ENCODE peak calls at places on chromosomes 13 and 19, in eight cellular contexts. J is stomach, A is tibial nerve, M is ovary, E is upper lobe of left lung, U is SK-N-SH, H is GM12878, T is H1. Z is an unnamed sample. For H3K27me3, the result is how much of the 10 kb centered on the place peaks cover.

GRCh38 chr13:40200273-40200978 is 466.0 kb downstream of the FOXO1 start:
- DNase-seq in M (no peak), U (no peak), T (no peak), H (no peak), J (no peak), A (no peak), E (no peak), Z (no peak)

GRCh38 chr19:6723738-6724137 is 3.3 kb upstream of the C3 start:
- DNase-seq in M (no peak), T (no peak), E (peak), J (no peak), A (no peak), H (no peak), U (no peak), Z (no peak)

GRCh38 chr19:13160557-13160956 is 10.3 kb downstream of the IER2 start:
- DNase-seq in U (no peak), M (no peak), T (no peak), H (no peak), A (no peak), J (no peak), E (no peak), Z (no peak)

GRCh38 chr13:76512676-76513277 is 373.4 kb downstream of the KCTD12 start:
- DNase-seq in J (no peak), M (no peak), H (no peak), U (peak), A (no peak), E (no peak), T (no peak), Z (no peak)

GRCh38 chr19:56639217-56639616 is 3.7 kb upstream of the SMIM17 start:
- DNase-seq in M (no peak), A (no peak), J (no peak), E (no peak), T (no peak), H (no peak), U (no peak), Z (no peak)

GRCh38 chr13:30577381-30577780 is 40.3 kb upstream of the USPL1 start:
- DNase-seq in H (peak), A (no peak), J (no peak), T (no peak), U (no peak), E (peak), M (no peak), Z (no peak)

GRCh38 chr13:103431880-103432279 is 365.7 kb upstream of the SLC10A2 start:
- DNase-seq in E (no peak), U (peak), A (no peak), H (no peak), M (no peak), T (no peak), J (no peak), Z (no peak)

GRCh38 chr19:18613589-18614234 is 1.0 kb downstream of the TMEM59L start:
- DNase-seq in E (no peak), M (no peak), A (no peak), J (no peak), H (no peak), T (no peak), U (no peak), Z (no peak)

GRCh38 chr19:50361290-50362029 is 4.0 kb downstream of the NAPSA start:
- DNase-seq in E (peak), U (no peak), T (no peak), J (no peak), H (no peak), M (no peak), A (no peak), Z (no peak)

GRCh38 chr13:42638101-42638500 is 64.1 kb downstream of the TNFSF11 start:
- DNase-seq in H (no peak), A (no peak), M (no peak), U (no peak), J (no peak), T (no peak), E (no peak), Z (no peak)

GRCh38 chr19:38975861-38976271 is 324 bp upstream of the FBXO17 start:
- DNase-seq in M (peak), E (no peak), J (no peak), H (no peak), A (no peak), T (peak), U (no peak), Z (no peak)

GRCh38 chr13:80029170-80029569 is 311.8 kb downstream of the SPRY2 start:
- DNase-seq in J (no peak), T (no peak), H (no peak), M (no peak), E (no peak), U (no peak), A (no peak), Z (no peak)

GRCh38 chr13:80030491-80030890 is 310.4 kb downstream of the SPRY2 start:
- DNase-seq in T (no peak), M (no peak), E (peak), H (no peak), U (no peak), A (no peak), J (no peak), Z (no peak)

GRCh38 chr13:80035096-80035495 is 305.8 kb downstream of the SPRY2 start:
- DNase-seq in T (no peak), M (no peak), A (no peak), E (no peak), H (no peak), J (no peak), U (no peak), Z (no peak)

GRCh38 chr13:80036845-80037504 is 304.0 kb downstream of the SPRY2 start:
- DNase-seq in U (no peak), E (peak), T (no peak), H (no peak), M (no peak), J (no peak), A (no peak), Z (no peak)

DNA sequence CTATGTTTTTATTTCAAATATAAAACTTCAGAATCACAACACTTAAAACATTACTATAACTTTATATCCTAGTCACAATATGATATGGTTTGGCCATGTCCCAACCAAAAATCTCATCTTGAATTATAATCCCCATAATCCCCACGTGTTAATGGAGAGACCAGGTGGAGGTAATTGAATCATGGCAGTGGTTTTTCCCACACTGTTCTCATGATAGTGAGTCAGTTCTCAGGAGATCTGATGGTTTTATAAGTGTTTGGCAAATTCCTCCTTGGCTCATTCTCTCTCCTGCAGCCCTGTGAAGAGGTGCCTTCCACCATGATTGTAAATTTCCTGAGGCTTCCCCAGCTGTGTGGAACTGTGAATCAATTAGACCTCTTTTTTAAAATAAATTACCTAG is 307.6 kb downstream of the SPRY2 start:
- DNase-seq in T (no peak), J (no peak), A (no peak), H (no peak), M (no peak), U (no peak), E (no peak), Z (no peak)
- TF ChIP-seq EP300 in T (no peak), J (no peak), A (no peak), H (no peak), M (no peak), U (no peak), E (no peak), Z (no peak)

GRCh38 chr13:110232756-110233155 is 74.2 kb downstream of the COL4A1 start:
- DNase-seq in H (no peak), J (no peak), E (no peak), M (peak), T (peak), A (no peak), U (no peak), Z (peak)

GRCh38 chr13:110233181-110233641 is 73.7 kb downstream of the COL4A1 start:
- DNase-seq in U (peak), M (peak), H (no peak), E (no peak), J (no peak), T (peak), A (peak), Z (peak)

GRCh38 chr13:110232146-110232545 is 74.8 kb downstream of the COL4A1 start:
- DNase-seq in M (no peak), H (no peak), A (no peak), T (no peak), E (no peak), J (no peak), U (no peak), Z (peak)

GRCh38 chr13:110234532-110234931 is 72.4 kb downstream of the COL4A1 start:
- DNase-seq in E (no peak), H (no peak), T (peak), U (no peak), M (no peak), J (no peak), A (no peak), Z (no peak)

GRCh38 chr13:110233682-110234280 is 73.2 kb downstream of the COL4A1 start:
- DNase-seq in T (peak), M (no peak), U (no peak), J (no peak), H (no peak), A (no peak), E (no peak), Z (no peak)
- H3K27ac ChIP-seq in T (no peak), M (no peak), U (peak), J (peak), H (no peak), A (peak), E (peak), Z (peak)

GRCh38 chr19:593055-593454 is 3.4 kb downstream of the HCN2 start:
- DNase-seq in E (no peak), J (no peak), H (no peak), M (no peak), U (no peak), T (no peak), A (no peak), Z (no peak)
- H3K27me3 ChIP-seq in E (under half), J (under half), H (under half), M (under half), U (under half), T (under half), A (under half), Z (under half)

DNA sequence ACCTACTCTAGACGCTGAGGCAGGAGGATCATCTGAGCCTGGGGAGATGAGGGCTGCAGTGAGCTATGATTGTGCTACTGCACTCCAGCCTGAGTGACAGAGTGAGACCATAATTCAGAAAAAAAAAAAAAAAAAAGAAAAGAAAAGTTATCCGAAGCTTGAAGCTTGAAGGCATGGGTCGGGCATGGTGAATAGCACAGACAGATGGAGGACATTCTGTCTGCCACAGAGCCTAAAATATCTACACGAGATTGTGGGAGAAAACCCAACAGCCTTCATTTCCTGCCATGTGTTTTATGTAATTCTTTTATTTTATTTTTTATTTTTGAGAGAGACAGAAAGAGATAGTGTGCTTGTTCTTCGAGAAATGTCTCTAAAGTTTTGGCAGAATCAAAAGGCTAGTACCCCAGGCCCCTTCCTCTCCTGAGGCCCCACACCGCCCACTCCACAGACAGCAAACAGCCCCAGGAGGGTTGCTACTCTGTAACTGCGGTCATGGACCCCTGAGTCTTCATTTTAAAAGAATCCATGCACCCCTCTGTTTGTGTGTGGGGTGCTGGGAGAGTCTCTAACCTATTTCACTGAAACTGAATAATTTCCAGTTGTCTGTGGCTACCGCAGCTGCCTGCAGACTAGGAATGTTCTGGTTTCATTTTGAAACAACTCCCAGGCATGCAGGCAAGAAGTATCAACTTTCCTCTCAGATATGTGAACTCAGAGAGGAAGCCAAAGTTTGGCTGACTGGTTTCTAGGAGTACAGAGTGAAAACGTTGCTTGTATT is 38.4 kb upstream of the RCBTB2 start:
- DNase-seq in A (no peak), T (no peak), J (no peak), U (no peak), E (no peak), H (no peak), M (peak), Z (no peak)
- TF ChIP-seq EP300 in A (peak), T (no peak), J (no peak), U (no peak), E (no peak), H (no peak), M (no peak), Z (no peak)

Z was measured in sigmoid colon.